ENCODE peak calls at places on chromosomes 4 and X, in six cellular contexts. F is T-helper 1 cell; J is NCI-H1417; O is stimulated activated CD8-positive, alpha-beta memory T cell treated with anti-CD3 and anti-CD28 coated beads, Interleukin-7, amount 100 ng/mL, for 48 hours; Y is fibroblast of villous mesenchyme; M is mucosa of descending colon. D is an unnamed sample.

GRCh38 chrX:40130207-40130606 is 32.4 kb upstream of the BCOR start:
- DNase-seq in F (no peak), J (no peak), O (no peak), Y (peak), M (no peak), D (peak)

GRCh38 chr4:60884545-60884944 is 315.6 kb upstream of the ADGRL3 start:
- DNase-seq in F (no peak), J (no peak), O (no peak), Y (no peak), M (no peak), D (no peak)

GRCh38 chrX:130173190-130173895 is 1.6 kb downstream of the RAB33A start:
- DNase-seq in F (no peak), J (no peak), O (no peak), Y (peak), M (no peak), D (peak)

GRCh38 chr4:130760246-130760645 is 1664.3 kb downstream of the C4orf33 start:
- DNase-seq in F (no peak), J (no peak), O (no peak), Y (no peak), M (no peak), D (no peak)

GRCh38 chr4:39083164-39083563 is 21.1 kb downstream of the KLHL5 start:
- DNase-seq in F (no peak), J (peak), O (no peak), Y (no peak), M (no peak), D (no peak)

GRCh38 chr4:126992910-126993309 is 639.8 kb upstream of the INTU start:
- DNase-seq in F (no peak), J (no peak), O (no peak), Y (no peak), M (no peak), D (peak)

GRCh38 chr4:78293348-78293747 is 236.2 kb downstream of the FRAS1 start:
- DNase-seq in F (no peak), J (no peak), O (no peak), Y (peak), M (no peak), D (peak)

GRCh38 chr4:2378408-2378807 is 40.0 kb downstream of the ZFYVE28 start:
- DNase-seq in F (no peak), J (no peak), O (no peak), Y (no peak), M (no peak), D (no peak)

GRCh38 chr4:143025111-143025704 is 159.5 kb upstream of the USP38 start:
- DNase-seq in F (no peak), J (peak), O (no peak), Y (peak), M (no peak), D (peak)

GRCh38 chr4:77931452-77932135 is 69.0 kb downstream of the MRPL1 start:
- DNase-seq in F (no peak), J (no peak), O (no peak), Y (peak), M (no peak), D (peak)

GRCh38 chrX:12753366-12753765 is 37.8 kb upstream of the PRPS2 start:
- DNase-seq in F (no peak), J (no peak), O (no peak), Y (no peak), M (no peak), D (no peak)

GRCh38 chr4:36386691-36387090 is 105.3 kb downstream of the DTHD1 start:
- DNase-seq in F (no peak), J (no peak), O (no peak), Y (no peak), M (no peak), D (no peak)

GRCh38 chr4:159922119-159922518 is 819.2 kb downstream of the RAPGEF2 start:
- DNase-seq in F (no peak), J (no peak), O (no peak), Y (no peak), M (no peak), D (no peak)

GRCh38 chr4:95644417-95644816 is 95.6 kb upstream of the UNC5C start:
- DNase-seq in F (no peak), J (no peak), O (no peak), Y (no peak), M (no peak), D (no peak)

GRCh38 chrX:12210921-12211320 is 72.6 kb downstream of the FRMPD4 start:
- DNase-seq in F (no peak), J (no peak), O (no peak), Y (peak), M (no peak), D (peak)

GRCh38 chrX:69137371-69137881 is 27.8 kb downstream of the PJA1 start:
- DNase-seq in F (no peak), J (no peak), O (no peak), Y (peak), M (no peak), D (peak)

GRCh38 chr4:7956306-7957112 is 16.8 kb upstream of the AFAP1 start:
- DNase-seq in F (no peak), J (no peak), O (no peak), Y (peak), M (no peak), D (peak)

GRCh38 chr4:81470456-81471327 is 1.0 kb downstream of the RASGEF1B start:
- DNase-seq in F (no peak), J (peak), O (no peak), Y (no peak), M (peak), D (no peak)

GRCh38 chr4:147768113-147768512 is 36.2 kb downstream of the ARHGAP10 start:
- DNase-seq in F (no peak), J (no peak), O (no peak), Y (peak), M (no peak), D (peak)

GRCh38 chr4:122854444-122854843 is 27.8 kb downstream of the FGF2 start:
- DNase-seq in F (no peak), J (no peak), O (no peak), Y (no peak), M (no peak), D (peak)

GRCh38 chrX:124690495-124690894 is 344.1 kb downstream of the SH2D1A start:
- DNase-seq in F (no peak), J (no peak), O (no peak), Y (no peak), M (no peak), D (no peak)

GRCh38 chr4:1235381-1236102 is 13.4 kb downstream of the CTBP1 start:
- DNase-seq in F (no peak), J (no peak), O (no peak), Y (no peak), M (peak), D (no peak)

GRCh38 chr4:143386812-143387211 is 50.1 kb downstream of the GAB1 start:
- DNase-seq in F (no peak), J (no peak), O (no peak), Y (no peak), M (no peak), D (no peak)

D was measured in RPMI7951.